ENCODE peak calls at places on chromosomes 16 and 17, in eight cellular contexts. D is GM10248; E is AG04449; A is pancreas; B is B cell; J is nephron progenitor cell; M is mammary epithelial cell; W is CD8-positive, alpha-beta T cell. L is an unnamed sample.

GRCh38 chr16:88527186-88527936 is 42.8 kb upstream of the ZC3H18 start:
- DNase-seq in D (peak), E (no peak), A (peak), B (peak), J (peak), M (peak), W (peak), L (peak)

GRCh38 chr16:48246066-48246465 is 1.3 kb downstream of the ABCC11 start:
- DNase-seq in D (no peak), E (no peak), A (no peak), B (no peak), J (no peak), M (no peak), W (no peak), L (no peak)

GRCh38 chr16:71762186-71762585 is 37.7 kb upstream of the PHLPP2 start:
- DNase-seq in D (no peak), E (peak), A (no peak), B (no peak), J (no peak), M (peak), W (no peak), L (no peak)

GRCh38 chr16:87584975-87585374 is 17.3 kb upstream of the JPH3 start:
- DNase-seq in D (no peak), E (no peak), A (no peak), B (no peak), J (no peak), M (no peak), W (no peak), L (no peak)

GRCh38 chr16:78570409-78571141 is 471.1 kb downstream of the WWOX start:
- DNase-seq in D (no peak), E (no peak), A (no peak), B (no peak), J (no peak), M (no peak), W (no peak), L (no peak)

GRCh38 chr17:78252111-78252634 is 20.7 kb downstream of the TMEM235 start:
- DNase-seq in D (peak), E (no peak), A (peak), B (peak), J (no peak), M (no peak), W (peak), L (no peak)

GRCh38 chr16:29256501-29256981 is 150.0 kb downstream of the NPIPB11 start:
- DNase-seq in D (no peak), E (no peak), A (no peak), B (no peak), J (no peak), M (no peak), W (no peak), L (no peak)

GRCh38 chr16:85394511-85395206 is 218.5 kb upstream of the GSE1 start:
- DNase-seq in D (no peak), E (no peak), A (peak), B (no peak), J (peak), M (no peak), W (no peak), L (no peak)

GRCh38 chr16:84633622-84634021 is 14.7 kb upstream of the KLHL36 start:
- DNase-seq in D (no peak), E (no peak), A (no peak), B (no peak), J (no peak), M (no peak), W (no peak), L (no peak)

GRCh38 chr16:71408536-71408935 is 33.3 kb downstream of the TLE7 start:
- DNase-seq in D (no peak), E (no peak), A (no peak), B (no peak), J (no peak), M (no peak), W (no peak), L (no peak)

GRCh38 chr17:63702616-63703015 is 2.7 kb upstream of the LIMD2 start:
- DNase-seq in D (no peak), E (no peak), A (no peak), B (no peak), J (no peak), M (no peak), W (no peak), L (peak)

GRCh38 chr16:1042776-1043349 is 29.7 kb upstream of the SSTR5 start:
- DNase-seq in D (no peak), E (no peak), A (no peak), B (no peak), J (no peak), M (no peak), W (no peak), L (no peak)

GRCh38 chr17:39235555-39236221 is 9.9 kb upstream of the STAC2 start:
- DNase-seq in D (peak), E (no peak), A (no peak), B (peak), J (peak), M (peak), W (peak), L (peak)
- TF ChIP-seq CTCF in D (peak), E (peak), A (no peak), B (peak), J (peak), M (peak), W (peak), L (peak)

DNA sequence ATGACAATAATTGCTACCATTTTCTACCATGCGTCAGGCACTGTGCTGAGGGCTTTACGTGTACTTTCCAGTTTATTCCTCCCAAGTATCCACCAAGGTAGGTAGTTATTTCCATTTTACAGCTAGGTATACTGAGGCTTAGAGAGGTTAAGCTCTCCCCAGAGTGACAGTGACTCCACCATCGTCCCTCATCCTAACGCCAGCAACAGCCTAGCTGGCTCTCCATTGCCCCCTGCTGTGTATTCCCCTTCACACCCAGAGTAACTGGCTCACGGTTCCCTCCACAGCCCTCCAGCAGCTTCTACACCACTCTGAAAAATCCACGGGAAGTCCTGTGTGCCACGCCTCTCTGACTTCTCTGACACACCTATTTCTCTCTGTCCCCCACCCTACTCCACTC is 7.1 kb upstream of the ASGR1 start:
- DNase-seq in D (no peak), E (no peak), A (peak), B (peak), J (no peak), M (no peak), W (no peak), L (no peak)
- TF ChIP-seq CTCF in D (no peak), E (no peak), A (no peak), B (no peak), J (no peak), M (peak), W (no peak), L (no peak)

DNA sequence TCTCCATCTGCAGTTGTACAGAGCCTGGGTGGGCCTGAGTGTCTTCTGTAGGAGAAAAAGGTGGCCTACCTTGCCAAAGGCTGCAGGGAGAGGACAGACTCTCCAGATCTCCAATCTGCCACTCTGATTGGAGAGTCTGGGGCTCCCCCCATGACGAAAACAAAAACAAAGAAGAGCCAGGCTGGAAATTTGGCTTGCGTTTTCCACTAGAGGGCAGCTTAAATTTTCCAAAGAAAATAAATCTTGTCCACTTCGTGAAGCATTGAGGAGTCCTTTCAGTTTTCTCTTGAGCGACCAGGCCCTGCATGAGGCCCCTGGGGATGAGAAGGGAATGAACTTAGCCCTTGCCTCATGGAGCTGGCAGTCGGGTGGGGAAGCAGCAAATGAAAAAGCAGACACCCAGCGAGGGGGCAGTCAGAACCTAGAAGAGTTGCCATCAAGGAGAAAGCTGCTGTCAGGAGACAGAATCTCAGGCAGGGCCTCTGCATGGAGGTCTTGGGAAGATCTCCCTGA is 8.2 kb upstream of the SHCBP1 start:
- DNase-seq in D (no peak), E (no peak), A (no peak), B (no peak), J (no peak), M (peak), W (no peak), L (peak)
- TF ChIP-seq CTCF in D (peak), E (peak), A (no peak), B (no peak), J (peak), M (peak), W (no peak), L (no peak)

GRCh38 chr16:67014641-67015315 is 14.2 kb upstream of the CBFB start:
- DNase-seq in D (no peak), E (no peak), A (peak), B (no peak), J (no peak), M (no peak), W (no peak), L (no peak)

GRCh38 chr16:67013823-67014640 is 14.9 kb upstream of the CBFB start:
- DNase-seq in D (peak), E (no peak), A (peak), B (peak), J (peak), M (no peak), W (peak), L (peak)

GRCh38 chr16:67016143-67016542 is 12.8 kb upstream of the CBFB start:
- DNase-seq in D (no peak), E (no peak), A (peak), B (no peak), J (no peak), M (no peak), W (no peak), L (peak)

GRCh38 chr16:67016681-67017450 is 12.1 kb upstream of the CBFB start:
- DNase-seq in D (no peak), E (no peak), A (no peak), B (no peak), J (no peak), M (no peak), W (no peak), L (no peak)

DNA sequence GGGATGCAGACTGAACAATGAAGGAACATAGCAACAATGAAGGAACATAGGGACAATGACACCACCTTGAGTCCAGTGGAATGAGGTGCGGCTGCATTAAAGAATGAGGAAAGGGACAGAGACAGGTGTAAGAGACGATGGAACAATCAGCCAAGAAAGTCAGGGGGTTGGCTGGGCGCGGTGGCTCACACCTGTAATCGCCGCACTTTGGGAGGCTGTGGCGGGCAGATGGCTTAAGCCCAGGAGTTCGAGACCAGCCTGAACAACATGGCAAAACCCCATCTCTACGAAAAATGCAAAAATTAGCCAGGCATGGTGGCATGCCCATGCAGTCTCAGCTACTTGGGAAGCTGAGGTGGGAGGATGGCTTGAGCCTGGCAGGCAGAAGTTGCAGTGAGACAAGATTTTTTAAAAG is 13.6 kb upstream of the CBFB start:
- DNase-seq in D (no peak), E (no peak), A (peak), B (no peak), J (no peak), M (no peak), W (no peak), L (peak)
- TF ChIP-seq CTCF in D (peak), E (no peak), A (no peak), B (no peak), J (no peak), M (peak), W (no peak), L (no peak)